ENCODE peak calls at places on chromosomes 2 and 18, in ten cellular contexts. C, N, T, X, H, F, G, U, I and E are unnamed samples.

GRCh38 chr2:205746408-205746785 is 64.1 kb downstream of the NRP2 start:
- DNase-seq in G (no peak), N (no peak), T (peak), I (no peak), C (no peak), H (no peak), U (no peak), F (no peak), X (no peak), E (no peak)

GRCh38 chr2:101125374-101125773 is 25.8 kb downstream of the TBC1D8 start:
- DNase-seq in I (no peak), X (no peak), U (no peak), H (peak), T (no peak), C (no peak), G (no peak), N (no peak), F (no peak), E (no peak)

GRCh38 chr2:36393738-36394256 is 38.2 kb downstream of the CRIM1 start:
- DNase-seq in H (no peak), X (no peak), C (no peak), N (no peak), I (no peak), T (no peak), U (no peak), F (no peak), G (no peak), E (no peak)

GRCh38 chr2:176039375-176039774 is 37.3 kb upstream of the LNPK start:
- DNase-seq in C (no peak), G (no peak), T (no peak), N (no peak), U (no peak), F (no peak), X (no peak), H (no peak), I (no peak), E (no peak)

GRCh38 chr2:64482243-64482642 is 28.3 kb downstream of the LGALSL start:
- DNase-seq in I (no peak), T (no peak), C (no peak), F (no peak), U (no peak), H (no peak), G (no peak), X (no peak), N (no peak), E (no peak)

GRCh38 chr18:58321986-58322385 is 278.0 kb downstream of the NEDD4L start:
- DNase-seq in N (peak), H (peak), X (peak), G (no peak), F (peak), T (peak), I (peak), U (no peak), C (peak), E (peak)

GRCh38 chr2:99648115-99648850 is 158.5 kb upstream of the REV1 start:
- DNase-seq in X (no peak), T (peak), I (no peak), U (no peak), N (no peak), H (peak), G (no peak), C (no peak), F (no peak), E (peak)

GRCh38 chr2:227856697-227857096 is 14.7 kb upstream of the DAW1 start:
- DNase-seq in F (no peak), T (no peak), N (no peak), X (no peak), C (no peak), G (no peak), I (no peak), U (no peak), H (no peak), E (no peak)

GRCh38 chr2:220373878-220374277 is 746.4 kb downstream of the SLC4A3 start:
- DNase-seq in U (no peak), H (no peak), C (peak), G (no peak), F (no peak), N (no peak), X (no peak), I (no peak), T (no peak), E (no peak)

GRCh38 chr2:240405133-240405532 is 30.3 kb upstream of the GPC1 start:
- DNase-seq in I (no peak), G (no peak), H (no peak), N (no peak), C (no peak), F (no peak), X (no peak), U (no peak), T (no peak), E (peak)

GRCh38 chr2:88950010-88950409 is 258.5 kb downstream of the RPIA start:
- DNase-seq in N (no peak), G (no peak), H (no peak), T (no peak), I (no peak), C (no peak), X (no peak), U (no peak), F (no peak), E (no peak)

GRCh38 chr2:14587119-14587518 is 45.4 kb upstream of the LRATD1 start:
- DNase-seq in I (no peak), T (no peak), F (no peak), U (no peak), H (no peak), N (no peak), G (no peak), X (no peak), C (peak), E (no peak)

GRCh38 chr2:187124514-187124913 is 275.5 kb upstream of the ZSWIM2 start:
- DNase-seq in G (no peak), H (no peak), T (no peak), U (no peak), C (no peak), N (no peak), I (no peak), F (no peak), X (no peak), E (no peak)

GRCh38 chr18:79200546-79201268 is 131.5 kb downstream of the ATP9B start:
- DNase-seq in U (no peak), F (no peak), T (peak), N (no peak), H (no peak), I (peak), X (no peak), C (no peak), G (peak), E (peak)

GRCh38 chr2:1420746-1421480 is 7.7 kb downstream of the TPO start:
- DNase-seq in H (no peak), T (no peak), F (no peak), C (no peak), N (no peak), U (no peak), G (no peak), I (no peak), X (no peak), E (no peak)

GRCh38 chr2:240594511-240595380 is 8.2 kb downstream of the CAPN10 start:
- DNase-seq in T (no peak), F (no peak), X (no peak), G (no peak), C (no peak), N (no peak), H (no peak), I (peak), U (no peak), E (peak)

GRCh38 chr2:37858197-37858711 is 66.8 kb upstream of the RMDN2 start:
- DNase-seq in G (no peak), T (no peak), U (peak), I (no peak), F (no peak), N (no peak), H (peak), C (peak), X (no peak), E (peak)

GRCh38 chr2:69945900-69946299 is 15.5 kb downstream of the ASPRV1 start:
- DNase-seq in G (no peak), N (no peak), U (no peak), C (no peak), F (no peak), H (no peak), T (no peak), I (no peak), X (no peak), E (no peak)

GRCh38 chr18:55786651-55787272 is 198.8 kb upstream of the TCF4 start:
- DNase-seq in T (no peak), I (no peak), H (peak), C (no peak), X (no peak), G (no peak), U (no peak), N (no peak), F (no peak), E (no peak)

GRCh38 chr2:79040967-79041582 is 15.6 kb downstream of the REG3G start:
- DNase-seq in I (no peak), C (no peak), U (no peak), T (peak), X (no peak), G (no peak), N (no peak), F (no peak), H (peak), E (no peak)

GRCh38 chr2:106542730-106543359 is 55.7 kb downstream of the CD8B2 start:
- DNase-seq in N (peak), I (peak), T (peak), G (peak), C (peak), X (peak), H (peak), U (no peak), F (peak), E (peak)

GRCh38 chr2:18495058-18495457 is 65.4 kb downstream of the RDH14 start:
- DNase-seq in N (no peak), I (no peak), X (no peak), U (no peak), F (no peak), G (no peak), T (no peak), H (no peak), C (no peak), E (no peak)

GRCh38 chr2:96638144-96639121 is at the start of gene KANSL3:
- DNase-seq in H (peak), T (peak), I (peak), X (peak), U (peak), C (peak), N (peak), G (peak), F (peak), E (peak)

GRCh38 chr18:59620381-59620780 is 76.8 kb downstream of the CCBE1 start:
- DNase-seq in H (no peak), C (no peak), U (no peak), G (no peak), I (no peak), X (no peak), N (no peak), T (no peak), F (no peak), E (no peak)